ENCODE peak calls at places on chromosomes 13 and 19, in nine cellular contexts. K is GM23338, C is epithelial cell of esophagus, E is AG10803, D is astrocyte, P is astrocyte of the spinal cord, L is mammary epithelial cell, X is psoas muscle, Q is colonic mucosa. I is an unnamed sample.

GRCh38 chr13:39013462-39013861 is 22.8 kb upstream of the STOML3 start:
- DNase-seq in P (no peak), L (no peak), Q (no peak), D (no peak), K (no peak), E (no peak), C (no peak), X (no peak), I (no peak)

GRCh38 chr13:67736646-67737420 is 506.7 kb upstream of the PCDH9 start:
- DNase-seq in K (peak; percentile 77), Q (peak; percentile 21), L (no peak), C (peak; percentile 41), D (peak; percentile 89), P (peak; percentile 95), E (peak; percentile 31), X (no peak), I (peak; percentile 7)

GRCh38 chr13:44132710-44133109 is 240.9 kb upstream of the SERP2 start:
- DNase-seq in P (peak; percentile 37), E (peak; percentile 26), K (no peak), L (peak; percentile 64), C (no peak), D (peak; percentile 71), Q (no peak), X (peak; percentile 75), I (no peak)

GRCh38 chr13:73142091-73142490 is 83.3 kb downstream of the KLF5 start:
- DNase-seq in Q (no peak), K (no peak), C (no peak), X (no peak), P (no peak), L (no peak), D (no peak), E (no peak), I (no peak)

GRCh38 chr19:30373593-30373992 is 1.4 kb downstream of the ZNF536 start:
- DNase-seq in P (no peak), D (no peak), K (peak; percentile 91), L (no peak), Q (no peak), X (no peak), C (no peak), E (no peak), I (no peak)

GRCh38 chr19:31317542-31317941 is 31.7 kb downstream of the TSHZ3 start:
- DNase-seq in Q (no peak), X (no peak), D (no peak), C (no peak), K (peak; percentile 39), L (no peak), P (no peak), E (no peak), I (no peak)

GRCh38 chr13:104256701-104257100 is 1190.5 kb upstream of the SLC10A2 start:
- DNase-seq in D (no peak), X (no peak), L (no peak), Q (no peak), C (no peak), P (no peak), E (no peak), K (no peak), I (no peak)

GRCh38 chr19:10155834-10156233 is 36.1 kb upstream of the EIF3G start:
- DNase-seq in C (peak; percentile 43), P (no peak), Q (no peak), L (peak; percentile 14), K (no peak), D (no peak), X (no peak), E (no peak), I (no peak)

GRCh38 chr19:13347351-13347750 is 158.9 kb downstream of the CACNA1A start:
- DNase-seq in K (no peak), L (no peak), Q (no peak), X (no peak), E (no peak), D (no peak), P (no peak), C (no peak), I (no peak)

GRCh38 chr13:49220035-49220855 is at the start of gene MLNR:
- DNase-seq in D (peak; percentile 17), Q (peak; percentile 44), K (peak; percentile 76), C (peak; percentile 38), L (peak; percentile 14), X (peak; percentile 28), E (peak; percentile 12), P (no peak), I (peak; percentile 14)

GRCh38 chr19:48415395-48415794 is 21.9 kb downstream of the GRIN2D start:
- DNase-seq in C (peak; percentile 89), E (peak; percentile 53), P (peak; percentile 64), L (peak; percentile 29), Q (peak; percentile 95), D (peak; percentile 30), X (peak; percentile 78), K (peak; percentile 99), I (peak; percentile 84)
- H3K4me3 ChIP-seq in C (peak overlapping the region; percentile 10), E (no peak overlapping the region), P (peak overlapping the region; percentile 34), L (no peak overlapping the region), Q (peak overlapping the region; percentile 14), D (no peak overlapping the region), X (peak overlapping the region; percentile 39), K (peak overlapping the region; percentile 47), I (no peak overlapping the region)

GRCh38 chr19:50475736-50476223 is 527 bp upstream of the EMC10 start:
- DNase-seq in P (no peak), X (no peak), D (no peak), C (no peak), K (no peak), E (no peak), Q (no peak), L (no peak), I (no peak)
- H3K4me3 ChIP-seq in P (peak overlapping the region; percentile 15), X (peak overlapping the region; percentile 97), D (no peak overlapping the region), C (peak overlapping the region; percentile 19), K (peak overlapping the region; percentile 97), E (peak overlapping the region; percentile 24), Q (peak overlapping the region; percentile 82), L (no peak overlapping the region), I (no peak overlapping the region)

DNA sequence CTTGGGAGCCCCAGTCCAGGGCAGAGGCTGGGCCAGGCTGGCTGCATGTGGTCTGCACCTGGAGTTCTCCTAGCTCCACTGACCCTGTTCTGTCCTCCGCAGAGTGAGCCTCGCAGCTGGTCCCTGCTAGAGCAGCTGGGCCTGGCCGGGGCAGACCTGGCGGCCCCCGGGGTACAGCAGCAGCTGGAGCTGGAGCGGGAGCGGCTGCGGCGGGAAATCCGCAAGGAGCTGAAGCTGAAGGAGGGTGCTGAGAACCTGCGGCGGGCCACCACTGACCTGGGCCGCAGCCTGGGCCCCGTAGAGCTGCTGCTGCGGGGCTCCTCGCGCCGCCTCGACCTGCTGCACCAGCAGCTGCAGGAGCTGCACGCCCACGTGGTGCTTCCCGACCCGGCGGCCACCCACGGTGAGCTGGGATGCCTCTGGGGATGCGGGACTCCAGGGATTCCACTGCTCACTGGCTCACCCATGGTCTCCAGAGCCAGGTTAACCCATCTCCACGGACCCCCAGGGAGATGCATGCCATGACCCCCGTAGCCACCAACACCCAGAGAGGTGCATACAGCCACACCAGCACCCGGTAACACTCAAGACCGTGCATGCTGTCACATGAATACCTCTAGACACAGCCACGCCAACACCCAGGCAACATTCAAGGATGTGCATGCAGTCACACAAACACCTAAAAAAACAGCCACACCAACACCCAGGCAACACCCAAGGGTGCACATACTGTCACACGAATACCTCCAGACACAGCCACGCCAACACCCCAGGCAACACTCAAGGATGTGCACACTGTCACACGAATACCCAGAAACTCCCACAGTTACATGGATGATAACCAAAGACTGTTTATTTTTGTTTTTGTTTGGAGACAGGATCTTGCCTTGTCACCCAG is 8.2 kb downstream of the PKN1 start:
- DNase-seq in L (no peak), E (no peak), D (no peak), Q (no peak), P (no peak), X (no peak), K (no peak), C (no peak), I (no peak)
- H3K4me3 ChIP-seq in L (no peak overlapping the region), E (no peak overlapping the region), D (no peak overlapping the region), Q (peak overlapping the region; percentile 19), P (no peak overlapping the region), X (no peak overlapping the region), K (no peak overlapping the region), C (no peak overlapping the region), I (no peak overlapping the region)

GRCh38 chr19:55597493-55597892 is 1.8 kb downstream of the FIZ1 start:
- DNase-seq in X (no peak), C (no peak), L (no peak), P (no peak), E (no peak), K (no peak), D (no peak), Q (no peak), I (no peak)

GRCh38 chr19:55598719-55599467 is 424 bp downstream of the FIZ1 start:
- DNase-seq in Q (peak; percentile 96), C (peak; percentile 96), P (peak; percentile 97), K (peak; percentile 98), D (peak; percentile 83), X (peak; percentile 93), E (peak; percentile 92), L (peak; percentile 91), I (peak; percentile 94)

GRCh38 chr19:55599468-55600335 is at the start of the genes FIZ1 and ZNF524:
- DNase-seq in D (peak; percentile 95), P (peak; percentile 99), L (peak; percentile 98), E (peak; percentile 99), Q (peak; percentile 98), K (peak; percentile 99), X (peak; percentile 99), C (peak; percentile 99), I (peak; percentile 98)

GRCh38 chr19:55596304-55596703 is 3.0 kb downstream of the FIZ1 start:
- DNase-seq in K (no peak), X (no peak), C (no peak), E (no peak), Q (no peak), L (no peak), P (no peak), D (no peak), I (no peak)

DNA sequence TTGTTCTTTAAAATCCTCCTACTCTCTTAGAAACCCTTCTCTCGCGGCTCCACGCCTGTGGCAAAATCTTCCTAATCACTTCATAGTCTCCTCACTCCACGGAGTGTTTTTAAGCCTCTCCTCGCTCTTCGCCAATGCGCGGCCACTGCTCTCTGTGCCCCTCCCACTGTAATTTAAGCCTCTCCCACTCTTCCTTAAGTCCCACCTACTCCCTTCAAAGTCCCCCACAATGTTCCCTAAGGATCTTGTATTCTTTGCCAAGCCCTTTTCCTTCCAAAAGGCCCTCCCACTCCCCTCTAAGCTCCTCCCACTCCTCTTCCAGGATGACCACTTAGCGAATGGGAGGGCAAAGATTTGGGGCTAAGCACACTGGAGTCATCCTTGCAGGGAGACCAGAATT is 1.3 kb downstream of the FIZ1 start:
- DNase-seq in E (no peak), K (peak; percentile 88), D (no peak), C (no peak), Q (no peak), X (no peak), L (no peak), P (no peak), I (no peak)
- H3K4me3 ChIP-seq in E (no peak overlapping the region), K (peak overlapping the region; percentile 22), D (no peak overlapping the region), C (no peak overlapping the region), Q (no peak overlapping the region), X (no peak overlapping the region), L (no peak overlapping the region), P (no peak overlapping the region), I (no peak overlapping the region)

DNA sequence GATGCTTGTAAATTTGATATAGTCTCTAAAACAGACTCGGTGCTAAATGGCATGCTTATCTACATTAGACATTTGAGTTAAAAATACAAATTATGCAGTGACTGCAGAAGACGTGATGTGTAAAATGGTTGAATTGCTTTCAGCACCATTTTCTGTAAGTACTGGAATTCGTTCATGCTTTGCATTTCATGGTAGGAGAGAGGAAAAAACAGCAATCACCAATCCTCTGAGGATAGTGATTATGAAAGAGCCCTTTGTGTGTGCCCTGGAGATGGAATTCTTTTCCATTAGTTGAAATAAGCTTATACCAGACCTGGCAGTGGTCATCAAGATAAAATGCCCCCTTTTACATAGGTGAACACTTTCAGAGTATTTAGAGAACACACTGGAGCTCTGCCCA is 1.7 kb downstream of the CNMD start:
- DNase-seq in K (no peak), P (no peak), X (no peak), L (no peak), E (no peak), D (no peak), Q (no peak), C (no peak), I (no peak)
- H3K4me3 ChIP-seq in K (peak overlapping the region; percentile 82), P (no peak overlapping the region), X (no peak overlapping the region), L (no peak overlapping the region), E (no peak overlapping the region), D (no peak overlapping the region), Q (no peak overlapping the region), C (no peak overlapping the region), I (no peak overlapping the region)

I was measured in WERI-Rb-1.